ENCODE peak calls at places on chromosomes 11 and 22, in four cellular contexts. A is Panc1, N is HepG2, T is HCT116. B is an unnamed sample.

GRCh38 chr11:125273519-125274000 is 109.0 kb downstream of the PKNOX2 start:
- ATAC-seq in A (no peak), N (no peak), T (no peak), B (no peak)

GRCh38 chr22:45764051-45764450 is 92.4 kb downstream of the ATXN10 start:
- ATAC-seq in A (no peak), N (no peak), T (no peak), B (no peak)

GRCh38 chr11:123480290-123480815 is 50.3 kb downstream of the GRAMD1B start:
- ATAC-seq in A (no peak), N (no peak), T (no peak), B (no peak)

GRCh38 chr22:43148581-43148980 is 2.8 kb upstream of the TSPO start:
- ATAC-seq in A (no peak), N (no peak), T (no peak), B (no peak)

GRCh38 chr11:120224872-120225371 is 14.1 kb downstream of the OAF start:
- ATAC-seq in A (no peak), N (no peak), T (no peak), B (peak; percentile 21)

GRCh38 chr22:17590586-17590985 is 27.3 kb downstream of the SLC25A18 start:
- ATAC-seq in A (no peak), N (no peak), T (no peak), B (no peak)

GRCh38 chr11:70783356-70783755 is 385.0 kb downstream of the CTTN start:
- ATAC-seq in A (peak; percentile 13), N (no peak), T (no peak), B (no peak)

GRCh38 chr11:129960216-129961214 is 42.1 kb downstream of the PRDM10 start:
- ATAC-seq in A (peak; percentile 89), N (no peak), T (peak; percentile 86), B (no peak)

GRCh38 chr22:49344196-49344595 is 483.5 kb downstream of the BRD1 start:
- ATAC-seq in A (no peak), N (no peak), T (no peak), B (no peak)

GRCh38 chr11:64639885-64640284 is 48.9 kb downstream of the SLC22A12 start:
- ATAC-seq in A (no peak), N (no peak), T (no peak), B (no peak)

GRCh38 chr11:126305699-126306098 is 1.8 kb downstream of the DCPS start:
- ATAC-seq in A (no peak), N (no peak), T (no peak), B (no peak)

GRCh38 chr11:68528630-68529029 is 68.1 kb downstream of the PPP6R3 start:
- ATAC-seq in A (no peak), N (no peak), T (no peak), B (peak; percentile 75)

GRCh38 chr11:125165664-125166346 is 1.3 kb downstream of the PKNOX2 start:
- ATAC-seq in A (peak; percentile 10), N (peak; percentile 5), T (no peak), B (no peak)

GRCh38 chr11:125110996-125111340 is 458 bp downstream of the TMEM218 start:
- ATAC-seq in A (peak; percentile 23), N (peak; percentile 53), T (peak; percentile 0), B (no peak)

GRCh38 chr11:18063131-18063530 is 17.1 kb upstream of the TPH1 start:
- ATAC-seq in A (no peak), N (no peak), T (no peak), B (no peak)

DNA sequence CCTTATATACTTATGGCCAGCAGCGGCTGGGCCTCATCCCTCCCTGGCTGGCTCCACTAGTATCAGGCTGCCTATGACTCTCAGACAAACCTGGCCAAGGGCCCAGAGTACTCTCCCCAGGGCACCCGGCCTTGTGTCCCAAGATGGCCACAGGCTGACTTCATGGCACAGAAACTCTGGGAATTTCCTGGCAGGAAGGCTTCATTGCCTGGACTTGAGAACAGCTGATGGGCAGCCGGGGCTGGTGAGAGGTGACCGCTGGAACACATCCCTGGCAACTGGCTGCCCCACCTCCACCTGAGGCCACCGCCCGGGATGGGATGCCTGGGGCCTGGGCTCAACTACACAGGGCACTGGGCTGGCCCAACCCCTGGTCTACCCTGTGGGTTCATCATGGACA is 3.3 kb downstream of the FADS3 start:
- ATAC-seq in A (no peak), N (no peak), T (no peak), B (peak; percentile 60)
- TF ChIP-seq POLR2AphosphoS5 in A (no peak), N (no peak), T (no peak), B (peak; percentile 88)

DNA sequence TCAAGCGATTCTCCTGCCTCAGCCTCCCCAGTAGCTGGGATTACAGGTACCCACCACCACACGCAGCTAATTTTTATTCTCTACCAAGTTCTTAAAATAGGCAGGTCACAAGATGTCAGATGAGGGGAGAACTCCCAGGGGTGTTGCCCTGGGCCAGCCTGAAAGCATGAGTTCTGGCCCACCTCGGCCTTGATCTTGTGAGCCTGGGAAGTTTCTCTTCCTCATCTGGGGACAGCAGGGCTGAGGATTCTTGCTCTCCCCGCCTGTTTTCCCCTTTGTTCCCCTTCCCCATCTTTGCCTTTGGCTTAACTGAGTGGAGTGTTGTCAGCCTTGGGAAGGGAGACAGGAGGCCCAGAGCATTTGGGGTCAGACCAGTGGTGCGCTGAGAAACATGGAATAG is 3.5 kb downstream of the PDXP start:
- ATAC-seq in A (no peak), N (no peak), T (no peak), B (no peak)
- H3K27ac ChIP-seq in A (no peak overlapping the region), N (peak overlapping the region; percentile 41), T (no peak overlapping the region), B (peak overlapping the region; percentile 85)

GRCh38 chr22:35330258-35330861 is 30.7 kb downstream of the TOM1 start:
- ATAC-seq in A (no peak), N (no peak), T (no peak), B (peak; percentile 78)

GRCh38 chr22:35327690-35328471 is 28.2 kb downstream of the TOM1 start:
- ATAC-seq in A (no peak), N (peak; percentile 73), T (no peak), B (peak; percentile 7)

GRCh38 chr22:35329114-35329847 is 29.6 kb downstream of the TOM1 start:
- ATAC-seq in A (no peak), N (no peak), T (no peak), B (no peak)

GRCh38 chr22:35326854-35327562 is 27.3 kb downstream of the TOM1 start:
- ATAC-seq in A (no peak), N (no peak), T (no peak), B (no peak)

DNA sequence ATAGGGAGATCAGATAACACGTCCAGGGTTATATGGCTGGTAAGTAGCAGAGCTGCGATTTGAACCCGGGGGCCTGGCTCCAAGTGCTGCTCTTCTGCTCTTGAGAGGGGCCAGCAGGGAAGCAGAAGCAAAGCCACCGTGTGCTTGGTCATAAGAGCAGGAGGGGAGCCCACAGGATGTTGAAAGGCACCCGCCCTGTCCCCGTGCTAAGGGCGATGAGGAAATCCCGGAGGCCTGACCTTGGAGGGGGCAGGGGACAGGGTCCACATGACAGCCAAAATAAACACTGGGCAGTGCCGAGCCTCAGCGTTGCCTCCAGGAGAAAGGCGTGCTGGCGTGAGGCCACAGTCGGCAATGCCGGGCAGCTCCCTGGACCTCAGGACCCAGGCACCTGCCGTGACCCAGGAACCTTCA is 28.8 kb downstream of the TOM1 start:
- ATAC-seq in A (no peak), N (peak; percentile 97), T (no peak), B (peak; percentile 20)
- TF ChIP-seq POLR2AphosphoS5 in A (no peak), N (peak; percentile 36), T (no peak), B (no peak)

GRCh38 chr11:1139441-1140066 is 18.2 kb upstream of the MUC5AC start:
- ATAC-seq in A (peak; percentile 60), N (no peak), T (no peak), B (no peak)

GRCh38 chr11:1134848-1135445 is 22.8 kb upstream of the MUC5AC start:
- ATAC-seq in A (no peak), N (no peak), T (no peak), B (no peak)

GRCh38 chr11:1140642-1141490 is 16.9 kb upstream of the MUC5AC start:
- ATAC-seq in A (no peak), N (no peak), T (no peak), B (no peak)

DNA sequence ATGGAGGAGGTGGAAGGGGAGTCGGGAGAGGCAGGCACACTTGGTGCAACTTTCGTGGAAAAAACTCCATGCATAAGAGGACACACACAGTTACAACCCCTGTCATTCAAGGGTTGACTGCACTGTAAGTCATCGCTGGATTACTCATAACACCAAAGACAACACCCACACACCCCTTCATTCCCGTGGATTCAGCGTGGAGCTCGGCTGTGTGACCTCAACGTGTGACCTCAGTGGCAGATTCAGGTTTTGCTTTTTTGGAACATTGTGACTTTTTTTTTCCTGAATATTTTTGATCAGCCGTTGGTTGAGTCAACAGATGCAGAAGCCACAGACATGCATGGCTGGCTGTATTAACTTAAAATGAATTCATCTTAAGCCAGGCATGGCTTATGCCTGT is 19.7 kb upstream of the MUC5AC start:
- ATAC-seq in A (peak; percentile 61), N (no peak), T (no peak), B (no peak)
- H3K27ac ChIP-seq in A (no peak overlapping the region), N (no peak overlapping the region), T (no peak overlapping the region), B (no peak overlapping the region)

GRCh38 chr11:47213985-47214564 is 699 bp upstream of the DDB2 start:
- ATAC-seq in A (peak; percentile 94), N (peak; percentile 90), T (peak; percentile 85), B (peak; percentile 95)
- TF ChIP-seq POLR2AphosphoS5 in A (peak; percentile 88), N (peak; percentile 64), T (peak; percentile 86), B (peak; percentile 83)

B was measured in gastroesophageal sphincter.